ENCODE peak calls at places on chromosomes 1 and 21, in five cellular contexts. A is endothelial cell of umbilical vein, F is keratinocyte, T is PC-3, N is hepatocyte. P is an unnamed sample.
A peak's percentile ranks its signal among the peaks of the same experiment; 100 is the strongest.

GRCh38 chr1:110634455-110635281 is 28.5 kb upstream of the KCNA2 start:
- DNase-seq in A (no peak), F (peak; percentile 15), T (peak; percentile 49), N (peak; percentile 26), P (peak; percentile 38)

GRCh38 chr21:31444061-31444460 is 100.0 kb upstream of the TIAM1 start:
- DNase-seq in A (no peak), F (no peak), T (no peak), N (peak; percentile 19), P (no peak)

GRCh38 chr1:219123041-219123440 is 50.6 kb upstream of the LYPLAL1 start:
- DNase-seq in A (no peak), F (no peak), T (no peak), N (no peak), P (peak; percentile 44)

GRCh38 chr1:234997201-234998173 is 131.2 kb downstream of the TOMM20 start:
- DNase-seq in A (peak; percentile 99), F (peak; percentile 100), T (peak; percentile 98), N (peak; percentile 87), P (peak; percentile 99)

GRCh38 chr1:241396747-241397691 is 40.0 kb upstream of the RGS7 start:
- DNase-seq in A (no peak), F (no peak), T (peak; percentile 60), N (no peak), P (peak; percentile 10)

GRCh38 chr1:100526894-100527293 is 11.0 kb upstream of the GPR88 start:
- DNase-seq in A (no peak), F (no peak), T (no peak), N (no peak), P (no peak)

GRCh38 chr1:150516050-150516591 is 569 bp downstream of the FALEC start:
- DNase-seq in A (peak; percentile 23), F (no peak), T (peak; percentile 24), N (no peak), P (no peak)

GRCh38 chr1:209770636-209771415 is 13.5 kb downstream of the C1orf74 start:
- DNase-seq in A (no peak), F (no peak), T (no peak), N (no peak), P (no peak)

GRCh38 chr1:5680600-5680999 is 311.6 kb downstream of the NPHP4 start:
- DNase-seq in A (no peak), F (no peak), T (no peak), N (no peak), P (no peak)

DNA sequence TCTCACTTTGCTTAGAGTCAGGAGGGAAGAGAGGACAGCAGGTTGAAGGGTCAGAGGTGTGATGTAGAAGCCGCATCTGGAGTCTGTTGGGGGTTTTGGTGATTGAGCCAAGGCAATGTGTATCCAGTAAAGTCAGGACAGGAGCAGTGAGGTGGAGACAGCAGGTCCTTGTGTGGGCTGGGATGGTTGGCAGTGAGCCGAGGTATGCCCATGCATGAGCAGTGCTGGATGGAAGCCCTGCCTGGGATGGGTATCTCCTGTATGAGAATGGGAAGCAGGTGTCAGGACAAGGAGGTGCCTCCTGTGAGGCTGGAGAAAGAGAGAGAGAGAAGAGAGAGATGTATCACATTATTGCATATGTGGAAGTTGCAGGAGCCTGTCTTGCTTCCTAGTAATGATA is 90.0 kb downstream of the OBSCN start:
- DNase-seq in A (no peak), F (no peak), T (no peak), N (no peak), P (no peak)
- H3K9me3 ChIP-seq in A (peaks cover 3% of the 10 kb centered on the region), F (peaks cover 7% of the 10 kb centered on the region), T (peaks cover 26% of the 10 kb centered on the region), N (no peaks in the 10 kb centered on the region), P (no peaks in the 10 kb centered on the region)

DNA sequence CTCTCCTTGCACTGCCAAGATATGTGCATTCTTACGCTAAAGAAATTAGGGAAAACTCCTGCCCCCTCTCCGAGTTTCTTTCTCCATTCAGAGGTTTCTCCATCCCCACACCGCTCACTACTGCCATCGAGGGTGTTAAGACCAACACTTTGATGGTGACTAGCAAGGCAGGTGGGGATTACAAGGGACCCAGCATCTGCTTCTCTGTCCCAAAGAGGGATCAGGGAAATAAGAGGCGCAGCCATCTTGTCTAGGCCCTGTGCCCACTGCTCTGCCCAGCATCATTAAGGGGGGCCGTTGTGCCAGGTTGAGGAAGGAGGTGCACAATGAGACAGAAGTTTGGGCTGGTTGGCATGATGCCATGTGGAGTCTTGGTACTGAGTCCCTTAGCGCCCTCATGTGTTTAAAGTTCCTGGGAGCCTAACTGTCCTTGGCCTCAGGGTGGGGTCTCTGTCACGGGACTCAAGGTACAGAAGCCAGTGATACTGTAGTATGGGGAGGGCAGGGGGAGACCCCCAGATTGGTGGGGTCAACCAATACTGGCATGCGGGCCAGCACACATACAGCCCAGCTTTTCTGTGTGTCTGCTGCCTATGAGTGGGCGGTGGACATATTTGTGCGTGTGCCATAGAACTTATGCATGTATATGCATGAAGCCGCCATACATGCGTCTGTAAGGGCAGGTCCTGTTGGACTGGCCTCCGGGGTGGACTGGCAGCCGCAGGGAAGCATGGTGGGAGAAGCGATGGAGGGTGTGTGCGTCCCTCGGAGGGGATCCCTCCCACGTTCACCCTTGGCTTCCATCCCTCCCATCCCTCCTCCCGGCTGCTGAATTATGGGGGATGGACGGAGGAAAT is 5.5 kb downstream of the EFNA3 start:
- DNase-seq in A (peak; percentile 24), F (no peak), T (peak; percentile 71), N (peak; percentile 52), P (no peak)
- TF ChIP-seq EZH2 in A (no peak), F (no peak), T (no peak), N (no peak), P (no peak)

DNA sequence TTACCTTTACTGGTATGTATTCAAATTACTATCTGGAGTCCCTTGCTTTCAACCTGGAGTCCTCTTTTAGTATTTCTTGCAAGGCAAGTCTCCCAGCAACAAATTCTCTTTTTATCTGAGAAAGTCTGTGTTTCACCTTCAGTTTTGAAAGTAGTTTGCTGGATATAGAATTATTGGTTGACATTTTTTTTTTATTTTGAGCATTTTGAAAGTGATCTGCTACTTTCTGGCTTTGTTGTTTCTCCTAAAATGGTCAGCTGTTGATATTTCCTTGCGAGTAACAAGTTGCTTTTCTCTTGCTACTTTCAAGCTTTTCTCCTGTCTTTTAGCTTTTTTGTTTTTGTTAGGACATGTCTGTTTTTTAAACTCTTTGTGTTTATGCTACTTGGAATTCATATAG is 126.1 kb downstream of the TRIM33 start:
- DNase-seq in A (no peak), F (no peak), T (no peak), N (no peak), P (no peak)
- H3K9me3 ChIP-seq in A (no peaks in the 10 kb centered on the region), F (no peaks in the 10 kb centered on the region), T (peaks cover 5% of the 10 kb centered on the region), N (peaks cover 8% of the 10 kb centered on the region), P (no peaks in the 10 kb centered on the region)

DNA sequence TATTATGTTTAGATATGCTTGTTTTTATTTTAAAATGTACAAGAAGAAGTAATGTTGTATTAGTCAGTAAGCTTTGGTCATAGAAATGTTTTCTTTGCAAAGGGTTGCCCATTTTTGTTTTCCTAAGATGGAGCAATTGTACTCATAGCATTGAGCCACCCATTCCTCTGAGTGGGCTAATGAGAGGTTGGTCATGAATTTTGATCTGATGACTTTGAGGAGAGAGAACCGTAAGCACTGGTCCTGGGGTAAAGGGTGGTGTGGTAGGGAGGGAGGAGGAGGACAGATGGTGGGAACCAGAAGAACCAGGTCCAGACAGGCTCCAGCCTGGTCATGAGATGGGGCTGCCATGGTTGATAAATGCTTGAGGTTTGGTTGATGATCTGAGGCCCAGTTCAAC is 15.9 kb upstream of the SLC6A9 start:
- DNase-seq in A (no peak), F (no peak), T (no peak), N (no peak), P (peak; percentile 20)
- TF ChIP-seq EZH2 in A (no peak), F (no peak), T (no peak), N (no peak), P (no peak)

GRCh38 chr1:246988316-246988715 is 19.5 kb downstream of the ZNF695 start:
- DNase-seq in A (no peak), F (no peak), T (no peak), N (no peak), P (no peak)
- H3K9me3 ChIP-seq in A (peaks cover 12% of the 10 kb centered on the region), F (no peaks in the 10 kb centered on the region), T (peaks cover 86% of the 10 kb centered on the region), N (peaks cover 42% of the 10 kb centered on the region), P (no peaks in the 10 kb centered on the region)

P was measured in fibroblast of lung.